ENCODE peak calls at places on chromosomes 6 and 20, in seven cellular contexts. Q, N, E, M, C, B and R are unnamed samples.

GRCh38 chr6:35663001-35663400 is 25.7 kb downstream of the FKBP5 start:
- DNase-seq in E (no peak), N (no peak), B (no peak), Q (no peak), M (no peak), C (no peak), R (no peak)

GRCh38 chr20:35473684-35474083 is 18.3 kb downstream of the CEP250 start:
- DNase-seq in Q (no peak), E (no peak), B (no peak), N (no peak), C (no peak), M (no peak), R (no peak)

GRCh38 chr6:44456070-44456965 is 68.8 kb downstream of the CDC5L start:
- DNase-seq in Q (peak), B (peak), C (peak), M (no peak), N (peak), E (no peak), R (peak)

GRCh38 chr20:31698803-31699718 is 23.6 kb downstream of the BCL2L1 start:
- DNase-seq in M (no peak), C (no peak), E (no peak), B (peak), N (peak), Q (peak), R (peak)

GRCh38 chr6:125746731-125747588 is 2.5 kb upstream of the HEY2 start:
- DNase-seq in E (no peak), B (peak), N (peak), Q (peak), M (peak), C (peak), R (peak)

GRCh38 chr6:157380779-157381561 is at the start of gene ZDHHC14:
- DNase-seq in M (peak), C (peak), E (peak), N (peak), Q (peak), B (peak), R (peak)

GRCh38 chr6:26043389-26044139 is 43.7 kb upstream of the HFE start:
- DNase-seq in Q (peak), E (peak), M (peak), N (no peak), B (peak), C (peak), R (peak)

GRCh38 chr6:125812394-125813231 is 21.9 kb downstream of the NCOA7 start:
- DNase-seq in E (no peak), N (peak), M (no peak), C (no peak), B (peak), Q (peak), R (no peak)

GRCh38 chr6:5871296-5871695 is 135.4 kb downstream of the NRN1 start:
- DNase-seq in M (no peak), E (no peak), N (no peak), B (no peak), C (no peak), Q (no peak), R (peak)

GRCh38 chr6:122081921-122082320 is 317.5 kb upstream of the HSF2 start:
- DNase-seq in M (no peak), E (no peak), B (no peak), N (no peak), C (no peak), Q (peak), R (no peak)

GRCh38 chr6:116596815-116597214 is 19.5 kb upstream of the RSPH4A start:
- DNase-seq in B (peak), E (no peak), M (no peak), Q (peak), N (peak), C (no peak), R (no peak)

GRCh38 chr20:64105846-64106434 is 1.4 kb downstream of the NPBWR2 start:
- DNase-seq in M (no peak), E (peak), N (no peak), B (no peak), C (no peak), Q (no peak), R (no peak)

GRCh38 chr6:112018619-112019416 is 35.1 kb upstream of the CCN6 start:
- DNase-seq in C (peak), E (peak), Q (no peak), N (no peak), M (no peak), B (peak), R (no peak)

GRCh38 chr20:59939052-59939878 is 840 bp downstream of the PPP1R3D start:
- DNase-seq in C (peak), E (peak), B (no peak), N (peak), M (no peak), Q (no peak), R (peak)

GRCh38 chr6:19851273-19852089 is 14.3 kb downstream of the ID4 start:
- DNase-seq in Q (peak), B (peak), E (no peak), M (no peak), N (peak), C (no peak), R (peak)

GRCh38 chr20:4814696-4815252 is 93.1 kb downstream of the PRND start:
- DNase-seq in C (no peak), B (no peak), E (peak), Q (no peak), M (peak), N (no peak), R (no peak)

GRCh38 chr6:34358389-34358906 is 34.0 kb downstream of the NUDT3 start:
- DNase-seq in B (peak), M (no peak), C (no peak), N (peak), E (no peak), Q (peak), R (no peak)

GRCh38 chr6:42726026-42726425 is 3.6 kb upstream of the PRPH2 start:
- DNase-seq in M (no peak), E (no peak), C (no peak), N (no peak), B (no peak), Q (no peak), R (no peak)

GRCh38 chr6:77292564-77293546 is 170.4 kb downstream of the HTR1B start:
- DNase-seq in E (no peak), B (peak), Q (peak), N (peak), M (no peak), C (no peak), R (no peak)

GRCh38 chr6:108260126-108260808 is 573 bp downstream of the SNX3 start:
- DNase-seq in N (peak), M (no peak), Q (peak), E (peak), C (no peak), B (peak), R (peak)

GRCh38 chr20:20593447-20594170 is 118.8 kb downstream of the RALGAPA2 start:
- DNase-seq in C (no peak), Q (peak), B (peak), M (no peak), E (no peak), N (peak), R (no peak)

GRCh38 chr6:123423130-123423529 is 213.6 kb downstream of the TRDN start:
- DNase-seq in N (no peak), B (no peak), M (no peak), E (no peak), C (no peak), Q (no peak), R (no peak)

GRCh38 chr6:144886682-144887081 is 601.5 kb downstream of the UTRN start:
- DNase-seq in M (no peak), B (no peak), E (no peak), Q (no peak), C (no peak), N (no peak), R (no peak)

GRCh38 chr6:148720371-148720770 is 26.5 kb upstream of the UST start:
- DNase-seq in M (no peak), N (peak), Q (no peak), B (peak), E (no peak), C (no peak), R (no peak)

GRCh38 chr20:5757949-5758348 is 7.7 kb downstream of the SHLD1 start:
- DNase-seq in B (no peak), E (no peak), C (no peak), Q (no peak), M (no peak), N (no peak), R (no peak)

GRCh38 chr6:16836186-16836981 is 75.1 kb upstream of the ATXN1 start:
- DNase-seq in B (no peak), E (no peak), C (no peak), N (no peak), M (no peak), Q (no peak), R (no peak)

GRCh38 chr20:32988008-32988407 is 16.2 kb downstream of the SUN5 start:
- DNase-seq in M (no peak), B (no peak), N (no peak), C (peak), E (no peak), Q (no peak), R (no peak)

GRCh38 chr20:12201289-12201991 is 283.7 kb downstream of the BTBD3 start:
- DNase-seq in E (no peak), C (no peak), N (peak), M (no peak), B (peak), Q (peak), R (no peak)

GRCh38 chr6:99590728-99591672 is 15.6 kb upstream of the PRDM13 start:
- DNase-seq in N (peak), Q (no peak), E (no peak), C (no peak), M (no peak), B (no peak), R (no peak)

GRCh38 chr6:5112065-5112799 is 27.1 kb downstream of the PPP1R3G start:
- DNase-seq in Q (peak), E (no peak), N (no peak), B (peak), C (no peak), M (peak), R (no peak)

GRCh38 chr20:37392441-37393195 is 46.7 kb downstream of the SRC start:
- DNase-seq in M (no peak), N (no peak), C (no peak), E (peak), Q (no peak), B (peak), R (no peak)

DNA sequence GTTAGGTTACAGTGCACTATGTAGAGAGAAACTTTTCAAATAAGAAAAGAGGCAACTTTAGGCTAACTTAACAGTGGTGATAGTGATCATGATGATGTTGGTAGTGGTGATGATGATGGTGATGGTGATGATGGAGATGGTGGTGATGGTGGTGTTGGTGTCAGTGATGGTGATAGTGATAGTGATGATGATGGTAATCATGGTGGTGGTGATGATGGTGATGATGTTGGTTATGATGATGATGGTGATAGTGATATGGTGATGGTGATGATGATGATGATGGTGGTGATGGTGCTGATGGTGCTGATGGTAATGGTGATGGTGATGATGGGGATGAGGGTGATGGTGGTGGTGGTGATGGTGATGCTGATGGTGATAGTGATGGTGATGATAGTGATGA is 107.4 kb downstream of the DLL1 start:
- DNase-seq in Q (no peak), M (no peak), C (no peak), N (no peak), B (no peak), E (no peak), R (no peak)
- TF ChIP-seq CTCF in Q (no peak), M (no peak), C (no peak), N (no peak), B (no peak), E (no peak), R (no peak)

DNA sequence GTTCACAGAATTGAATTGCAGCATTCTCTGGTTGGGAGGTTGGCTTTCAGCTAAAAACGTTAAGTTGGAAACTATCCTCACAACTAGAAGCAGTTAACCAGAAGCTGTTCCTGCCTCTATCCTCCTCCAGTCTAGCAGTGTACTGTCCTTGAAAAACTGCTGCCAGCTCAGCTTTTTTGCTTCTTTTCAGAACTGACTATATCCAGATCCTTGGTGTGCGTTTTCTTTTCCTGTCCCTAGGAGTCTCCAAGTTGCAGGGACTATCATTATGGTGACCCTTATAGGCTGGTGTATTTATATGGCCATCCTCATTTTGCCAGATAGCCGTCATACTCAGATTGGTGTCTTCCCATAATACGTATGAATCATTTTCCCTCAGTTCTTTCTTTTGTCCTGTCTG is 5.5 kb downstream of the ITCH start:
- DNase-seq in N (peak), E (no peak), Q (no peak), M (no peak), C (no peak), B (no peak), R (no peak)
- TF ChIP-seq CTCF in N (no peak), E (no peak), Q (no peak), M (no peak), C (no peak), B (no peak), R (no peak)

DNA sequence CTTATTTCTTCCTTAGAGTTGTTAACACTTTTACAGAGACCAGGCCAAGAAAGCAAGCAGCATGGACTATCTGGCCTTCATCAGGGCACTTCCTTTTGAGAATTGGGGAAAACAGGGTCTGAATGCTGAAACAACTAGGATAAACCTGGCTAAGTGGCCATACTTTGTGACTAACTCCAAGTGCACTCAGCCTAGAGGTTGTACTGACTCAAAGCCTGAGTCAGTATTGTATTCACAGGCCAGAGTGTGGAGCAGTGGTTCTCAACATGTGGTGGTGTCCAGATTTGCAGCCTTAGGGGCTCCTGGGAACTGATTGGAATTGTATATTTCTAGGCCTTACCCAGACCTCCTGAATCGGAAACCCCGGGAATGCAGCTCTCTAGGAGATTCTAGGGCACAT is 20.1 kb downstream of the SEC23B start:
- DNase-seq in Q (no peak), B (no peak), M (no peak), C (no peak), E (no peak), N (no peak), R (no peak)
- TF ChIP-seq CTCF in Q (no peak), B (no peak), M (no peak), C (no peak), E (no peak), N (no peak), R (no peak)

GRCh38 chr20:53580376-53581111 is 13.1 kb downstream of the ZNF217 start:
- DNase-seq in N (no peak), Q (no peak), M (no peak), C (no peak), B (no peak), E (no peak), R (no peak)

GRCh38 chr20:53579266-53579580 is 14.4 kb downstream of the ZNF217 start:
- DNase-seq in N (no peak), B (no peak), E (no peak), C (no peak), Q (no peak), M (no peak), R (no peak)

GRCh38 chr20:53576586-53577318 is 16.9 kb downstream of the ZNF217 start:
- DNase-seq in N (no peak), M (no peak), E (no peak), B (no peak), C (no peak), Q (no peak), R (no peak)

GRCh38 chr20:53579581-53580375 is 13.9 kb downstream of the ZNF217 start:
- DNase-seq in M (no peak), B (peak), C (no peak), E (no peak), Q (peak), N (peak), R (peak)

GRCh38 chr20:53578492-53579222 is 15.0 kb downstream of the ZNF217 start:
- DNase-seq in Q (peak), M (no peak), C (no peak), B (peak), E (no peak), N (peak), R (peak)
- TF ChIP-seq CTCF in Q (peak), M (peak), C (peak), B (peak), E (peak), N (peak), R (peak)

DNA sequence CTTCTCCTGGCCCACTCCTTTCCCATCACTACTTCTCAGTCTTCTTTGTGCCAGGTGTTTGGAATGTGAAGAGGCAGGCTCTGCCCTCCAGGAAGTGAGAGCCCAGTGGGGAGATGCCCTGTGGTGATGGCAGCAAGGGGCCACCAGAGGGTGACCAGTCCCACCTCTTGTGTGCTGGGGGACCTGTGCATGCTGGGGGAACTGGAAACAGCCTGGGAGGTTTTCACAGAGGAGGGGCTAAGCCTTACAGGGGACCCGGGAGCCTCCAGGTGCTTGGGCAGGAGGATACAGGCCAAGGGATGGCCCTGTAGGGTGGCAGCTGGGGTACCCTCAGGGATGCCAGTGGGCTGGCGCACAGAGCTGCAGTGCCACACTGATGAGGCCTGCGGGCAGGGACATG is 72.3 kb downstream of the RAMACL start:
- DNase-seq in B (no peak), C (no peak), N (no peak), E (no peak), M (no peak), Q (no peak), R (no peak)
- TF ChIP-seq CTCF in B (peak), C (peak), N (no peak), E (no peak), M (no peak), Q (no peak), R (no peak)

GRCh38 chr20:48797275-48797825 is 30.4 kb downstream of the PREX1 start:
- DNase-seq in C (peak), M (no peak), Q (no peak), B (no peak), N (no peak), E (no peak), R (no peak)
- TF ChIP-seq CTCF in C (no peak), M (no peak), Q (no peak), B (no peak), N (no peak), E (no peak), R (no peak)

GRCh38 chr6:14282854-14283505 is 165.4 kb downstream of the CD83 start:
- DNase-seq in N (no peak), E (no peak), C (no peak), Q (no peak), B (no peak), M (no peak), R (no peak)

GRCh38 chr6:14282326-14282725 is 164.8 kb downstream of the CD83 start:
- DNase-seq in M (no peak), N (peak), Q (no peak), C (no peak), B (no peak), E (no peak), R (no peak)

GRCh38 chr6:14281831-14282230 is 164.3 kb downstream of the CD83 start:
- DNase-seq in C (no peak), E (no peak), M (no peak), Q (no peak), N (no peak), B (no peak), R (no peak)

GRCh38 chr6:14284969-14285368 is 167.4 kb downstream of the CD83 start:
- DNase-seq in B (no peak), N (no peak), M (no peak), Q (no peak), C (no peak), E (no peak), R (no peak)

DNA sequence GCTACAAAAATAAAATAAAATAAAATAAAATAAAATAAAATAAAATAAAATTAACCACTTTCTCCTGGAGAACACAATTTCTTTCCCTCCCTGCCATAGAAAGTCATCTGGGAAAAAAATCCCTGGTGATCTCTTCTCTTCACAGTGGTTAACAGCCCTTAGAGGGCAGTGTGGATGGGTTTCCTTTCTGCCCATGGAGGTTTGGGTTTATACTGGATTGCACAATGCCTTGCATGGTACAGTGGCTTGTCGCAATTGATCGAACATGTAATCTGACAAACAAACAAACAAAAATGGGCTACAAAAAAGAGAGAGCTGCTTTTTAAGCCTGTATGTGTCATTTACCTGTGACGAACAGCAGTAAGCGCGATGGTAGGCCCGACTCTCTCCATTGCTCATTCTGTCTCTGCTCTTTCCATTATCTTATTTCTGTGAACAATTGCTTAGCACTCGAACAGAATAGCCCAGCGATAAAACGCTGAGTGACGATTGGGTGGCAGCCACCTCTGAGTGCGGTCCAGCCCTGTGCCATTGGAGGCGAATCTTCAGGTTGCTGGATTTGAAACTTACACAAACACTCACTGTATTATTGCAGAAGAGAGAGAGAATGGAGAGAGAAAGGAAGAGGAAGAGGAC is 166.1 kb downstream of the CD83 start:
- DNase-seq in Q (peak), B (no peak), C (peak), E (no peak), N (no peak), M (no peak), R (no peak)
- TF ChIP-seq CTCF in Q (no peak), B (peak), C (peak), E (peak), N (peak), M (no peak), R (no peak)

GRCh38 chr20:51276331-51276730 is 253.4 kb upstream of the KCNG1 start:
- DNase-seq in B (no peak), C (no peak), E (no peak), N (no peak), M (no peak), Q (no peak), R (no peak)
- TF ChIP-seq CTCF in B (no peak), C (no peak), E (no peak), N (no peak), M (no peak), Q (no peak), R (no peak)